ENCODE peak calls at places on chromosomes 1 and 21, in four cellular contexts. B is body of pancreas, X is adipocyte, J is dorsolateral prefrontal cortex. Z is an unnamed sample.

GRCh38 chr21:33197546-33197945 is 32.2 kb upstream of the IFNAR2 start:
- DNase-seq in J (no peak), B (peak; percentile 39), X (no peak), Z (no peak)

GRCh38 chr1:91537281-91538069 is 36.8 kb downstream of the CDC7 start:
- DNase-seq in B (no peak), J (no peak), X (peak; percentile 80), Z (peak; percentile 17)

GRCh38 chr1:168287237-168287664 is 6.6 kb downstream of the TBX19 start:
- DNase-seq in X (peak; percentile 31), B (no peak), J (no peak), Z (peak; percentile 83)

GRCh38 chr1:150954708-150955107 is 19.9 kb downstream of the CERS2 start:
- DNase-seq in X (no peak), B (no peak), J (no peak), Z (no peak)

GRCh38 chr1:31954607-31955283 is 16.6 kb upstream of the PTP4A2 start:
- DNase-seq in J (peak; percentile 49), B (peak; percentile 82), X (peak; percentile 97), Z (peak; percentile 92)

GRCh38 chr1:15617874-15618684 is 821 bp downstream of the DDI2 start:
- DNase-seq in J (peak; percentile 34), X (peak; percentile 50), B (peak; percentile 44), Z (peak; percentile 81)

GRCh38 chr1:52668711-52669110 is 29.4 kb downstream of the COA7 start:
- DNase-seq in J (no peak), B (no peak), X (peak; percentile 54), Z (peak; percentile 84)

GRCh38 chr1:224427346-224427745 is 7.3 kb downstream of the WDR26 start:
- DNase-seq in J (no peak), B (no peak), X (peak; percentile 83), Z (no peak)

GRCh38 chr1:225529726-225530125 is 101.9 kb upstream of the LBR start:
- DNase-seq in X (no peak), J (no peak), B (no peak), Z (no peak)

GRCh38 chr1:71463144-71463543 is 382.3 kb upstream of the ZRANB2 start:
- DNase-seq in X (no peak), J (no peak), B (no peak), Z (no peak)

GRCh38 chr1:56056438-56057312 is 522.7 kb downstream of the PLPP3 start:
- DNase-seq in B (no peak), J (no peak), X (peak; percentile 28), Z (peak; percentile 43)

GRCh38 chr1:180235502-180236239 is 5.6 kb downstream of the LHX4 start:
- DNase-seq in X (no peak), J (no peak), B (no peak), Z (no peak)

GRCh38 chr1:85315789-85316188 is 39.4 kb upstream of the BCL10 start:
- DNase-seq in B (no peak), X (no peak), J (no peak), Z (no peak)

GRCh38 chr1:156151093-156151688 is 2.2 kb upstream of the SEMA4A start:
- DNase-seq in X (peak; percentile 58), B (peak; percentile 32), J (no peak), Z (peak; percentile 76)

GRCh38 chr1:85396194-85396593 is 68.8 kb downstream of the DDAH1 start:
- DNase-seq in X (no peak), B (no peak), J (no peak), Z (no peak)

GRCh38 chr1:180213401-180214177 is 16.5 kb upstream of the LHX4 start:
- DNase-seq in X (no peak), J (no peak), B (no peak), Z (no peak)

GRCh38 chr1:43329995-43330751 is 7.4 kb upstream of the MPL start:
- DNase-seq in B (peak; percentile 54), J (no peak), X (peak; percentile 49), Z (peak; percentile 66)

GRCh38 chr1:71770121-71770520 is 512.2 kb downstream of the NEGR1 start:
- DNase-seq in X (peak; percentile 45), B (no peak), J (no peak), Z (no peak)

GRCh38 chr1:18913065-18913502 is 10.7 kb upstream of the ALDH4A1 start:
- DNase-seq in J (peak; percentile 89), B (peak; percentile 80), X (peak; percentile 87), Z (peak; percentile 42)

GRCh38 chr1:229536982-229537381 is 21.5 kb downstream of the ABCB10 start:
- DNase-seq in J (no peak), X (no peak), B (no peak), Z (no peak)

GRCh38 chr1:206962269-206962668 is 8.0 kb downstream of the FCAMR start:
- DNase-seq in X (no peak), J (no peak), B (no peak), Z (no peak)
- H3K27me3 ChIP-seq in X (peaks cover 55% of the 10 kb centered on the region), J (no peaks in the 10 kb centered on the region), B (no peaks in the 10 kb centered on the region), Z (no peaks in the 10 kb centered on the region)

GRCh38 chr21:42514883-42515228 is 1.2 kb downstream of the SLC37A1 start:
- DNase-seq in X (no peak), J (no peak), B (no peak), Z (peak; percentile 63)
- H3K27me3 ChIP-seq in X (no peaks in the 10 kb centered on the region), J (no peaks in the 10 kb centered on the region), B (no peaks in the 10 kb centered on the region), Z (no peaks in the 10 kb centered on the region)

GRCh38 chr1:76137746-76138145 is 63.2 kb downstream of the ST6GALNAC3 start:
- DNase-seq in X (peak; percentile 30), B (no peak), J (no peak), Z (no peak)
- H3K27me3 ChIP-seq in X (peaks cover 30% of the 10 kb centered on the region), B (no peaks in the 10 kb centered on the region), J (no peaks in the 10 kb centered on the region), Z (no peaks in the 10 kb centered on the region)

GRCh38 chr1:245156041-245156735 is 1.4 kb downstream of the KIF26B start:
- DNase-seq in B (peak; percentile 88), J (peak; percentile 64), X (peak; percentile 95), Z (peak; percentile 55)
- H3K27me3 ChIP-seq in B (no peaks in the 10 kb centered on the region), J (peaks cover 7% of the 10 kb centered on the region), X (peaks cover 2% of the 10 kb centered on the region), Z (no peaks in the 10 kb centered on the region)

DNA sequence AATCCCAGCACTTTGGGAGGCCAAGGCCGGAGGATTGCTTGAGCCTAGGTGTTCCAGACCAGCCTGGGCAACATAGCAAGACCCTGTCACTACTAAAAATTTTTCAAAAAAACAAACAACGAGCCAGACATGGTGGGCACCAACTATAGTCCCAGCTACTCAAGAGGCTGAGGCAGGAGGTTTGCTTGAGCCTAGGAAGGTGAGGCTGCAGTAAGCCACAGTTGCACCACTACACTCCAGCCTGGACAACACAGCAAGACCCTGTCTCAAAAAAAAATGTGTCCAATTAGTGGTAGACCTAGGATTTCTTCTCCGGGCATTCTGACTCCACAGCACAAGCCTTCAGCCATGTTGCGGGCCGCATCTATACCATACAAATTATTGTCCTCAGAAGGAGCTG is 6.7 kb upstream of the IGSF8 start:
- DNase-seq in J (no peak), B (no peak), X (no peak), Z (no peak)
- H3K27me3 ChIP-seq in J (no peaks in the 10 kb centered on the region), B (no peaks in the 10 kb centered on the region), X (peaks cover 19% of the 10 kb centered on the region), Z (no peaks in the 10 kb centered on the region)

GRCh38 chr1:203302461-203302860 is 2.9 kb upstream of the BTG2 start:
- DNase-seq in X (no peak), B (no peak), J (no peak), Z (no peak)
- H3K27me3 ChIP-seq in X (peaks cover 7% of the 10 kb centered on the region), B (no peaks in the 10 kb centered on the region), J (no peaks in the 10 kb centered on the region), Z (no peaks in the 10 kb centered on the region)

GRCh38 chr1:3649342-3650247 is at the start of gene WRAP73:
- DNase-seq in J (peak; percentile 87), B (peak; percentile 92), X (peak; percentile 97), Z (peak; percentile 81)
- H3K27me3 ChIP-seq in J (peaks cover 45% of the 10 kb centered on the region), B (no peaks in the 10 kb centered on the region), X (peaks cover 28% of the 10 kb centered on the region), Z (peaks cover 22% of the 10 kb centered on the region)